ENCODE peak calls at places on chromosomes 11 and 22, in eight cellular contexts. One of them, this sample, is unnamed.

GRCh38 chr22:22203048-22203971 is 41.3 kb upstream of the VPREB1 start:
- DNase-seq in left colon: no peak
- DNase-seq in activated CD4-positive, CD25-positive, alpha-beta regulatory T cell: no peak
- DNase-seq in amygdala: no peak
- DNase-seq in EH: no peak
- DNase-seq in colonic mucosa: no peak
- DNase-seq in activated naive CD8-positive, alpha-beta T cell treated with anti-CD3 and anti-CD28 coated beads, Interleukin-2, amount 50 U/mL, for 24 hours: no peak
- DNase-seq in retinal pigment epithelial cell: no peak
- DNase-seq in this sample: no peak

GRCh38 chr22:47018010-47018910 is 255.8 kb downstream of the TBC1D22A start:
- DNase-seq in left colon: no peak
- DNase-seq in activated CD4-positive, CD25-positive, alpha-beta regulatory T cell: no peak
- DNase-seq in amygdala: no peak
- DNase-seq in EH: no peak
- DNase-seq in colonic mucosa: no peak
- DNase-seq in activated naive CD8-positive, alpha-beta T cell treated with anti-CD3 and anti-CD28 coated beads, Interleukin-2, amount 50 U/mL, for 24 hours: no peak
- DNase-seq in retinal pigment epithelial cell: no peak
- DNase-seq in this sample: peak

GRCh38 chr22:35376728-35377472 is 4.0 kb upstream of the HMOX1 start:
- DNase-seq in left colon: peak
- DNase-seq in activated CD4-positive, CD25-positive, alpha-beta regulatory T cell: no peak
- DNase-seq in amygdala: peak
- DNase-seq in EH: peak
- DNase-seq in colonic mucosa: peak
- DNase-seq in activated naive CD8-positive, alpha-beta T cell treated with anti-CD3 and anti-CD28 coated beads, Interleukin-2, amount 50 U/mL, for 24 hours: peak
- DNase-seq in retinal pigment epithelial cell: peak
- DNase-seq in this sample: peak

GRCh38 chr11:69242583-69242940 is 51.4 kb upstream of the MYEOV start:
- DNase-seq in left colon: peak
- DNase-seq in activated CD4-positive, CD25-positive, alpha-beta regulatory T cell: no peak
- DNase-seq in amygdala: no peak
- DNase-seq in EH: no peak
- DNase-seq in colonic mucosa: peak
- DNase-seq in activated naive CD8-positive, alpha-beta T cell treated with anti-CD3 and anti-CD28 coated beads, Interleukin-2, amount 50 U/mL, for 24 hours: no peak
- DNase-seq in retinal pigment epithelial cell: no peak
- DNase-seq in this sample: no peak

GRCh38 chr11:58650496-58650895 is 28.0 kb downstream of the CNTF start:
- DNase-seq in left colon: no peak
- DNase-seq in activated CD4-positive, CD25-positive, alpha-beta regulatory T cell: no peak
- DNase-seq in amygdala: no peak
- DNase-seq in EH: no peak
- DNase-seq in colonic mucosa: no peak
- DNase-seq in activated naive CD8-positive, alpha-beta T cell treated with anti-CD3 and anti-CD28 coated beads, Interleukin-2, amount 50 U/mL, for 24 hours: no peak
- DNase-seq in retinal pigment epithelial cell: no peak
- DNase-seq in this sample: no peak

GRCh38 chr11:104549019-104549418 is 349.2 kb downstream of the CASP12 start:
- DNase-seq in left colon: no peak
- DNase-seq in activated CD4-positive, CD25-positive, alpha-beta regulatory T cell: no peak
- DNase-seq in amygdala: no peak
- DNase-seq in EH: no peak
- DNase-seq in colonic mucosa: no peak
- DNase-seq in activated naive CD8-positive, alpha-beta T cell treated with anti-CD3 and anti-CD28 coated beads, Interleukin-2, amount 50 U/mL, for 24 hours: no peak
- DNase-seq in retinal pigment epithelial cell: no peak
- DNase-seq in this sample: no peak

GRCh38 chr22:37985050-37985585 is 763 bp upstream of the SOX10 start:
- DNase-seq in left colon: no peak
- DNase-seq in activated CD4-positive, CD25-positive, alpha-beta regulatory T cell: no peak
- DNase-seq in amygdala: no peak
- DNase-seq in EH: no peak
- DNase-seq in colonic mucosa: no peak
- DNase-seq in activated naive CD8-positive, alpha-beta T cell treated with anti-CD3 and anti-CD28 coated beads, Interleukin-2, amount 50 U/mL, for 24 hours: no peak
- DNase-seq in retinal pigment epithelial cell: no peak
- DNase-seq in this sample: no peak

GRCh38 chr11:27913650-27914049 is 194.3 kb downstream of the KIF18A start:
- DNase-seq in left colon: no peak
- DNase-seq in activated CD4-positive, CD25-positive, alpha-beta regulatory T cell: no peak
- DNase-seq in amygdala: no peak
- DNase-seq in EH: peak
- DNase-seq in colonic mucosa: no peak
- DNase-seq in activated naive CD8-positive, alpha-beta T cell treated with anti-CD3 and anti-CD28 coated beads, Interleukin-2, amount 50 U/mL, for 24 hours: no peak
- DNase-seq in retinal pigment epithelial cell: no peak
- DNase-seq in this sample: no peak

GRCh38 chr11:116357769-116358544 is 414.8 kb downstream of the BUD13 start:
- DNase-seq in left colon: no peak
- DNase-seq in activated CD4-positive, CD25-positive, alpha-beta regulatory T cell: no peak
- DNase-seq in amygdala: no peak
- DNase-seq in EH: no peak
- DNase-seq in colonic mucosa: peak
- DNase-seq in activated naive CD8-positive, alpha-beta T cell treated with anti-CD3 and anti-CD28 coated beads, Interleukin-2, amount 50 U/mL, for 24 hours: no peak
- DNase-seq in retinal pigment epithelial cell: no peak
- DNase-seq in this sample: peak

GRCh38 chr11:108732395-108732794 is 67.5 kb downstream of the DDX10 start:
- DNase-seq in left colon: no peak
- DNase-seq in activated CD4-positive, CD25-positive, alpha-beta regulatory T cell: no peak
- DNase-seq in amygdala: no peak
- DNase-seq in EH: no peak
- DNase-seq in colonic mucosa: no peak
- DNase-seq in activated naive CD8-positive, alpha-beta T cell treated with anti-CD3 and anti-CD28 coated beads, Interleukin-2, amount 50 U/mL, for 24 hours: no peak
- DNase-seq in retinal pigment epithelial cell: no peak
- DNase-seq in this sample: no peak

GRCh38 chr11:73270089-73270854 is 1.9 kb upstream of the P2RY6 start:
- DNase-seq in left colon: no peak
- DNase-seq in activated CD4-positive, CD25-positive, alpha-beta regulatory T cell: no peak
- DNase-seq in amygdala: no peak
- DNase-seq in EH: no peak
- DNase-seq in colonic mucosa: no peak
- DNase-seq in activated naive CD8-positive, alpha-beta T cell treated with anti-CD3 and anti-CD28 coated beads, Interleukin-2, amount 50 U/mL, for 24 hours: no peak
- DNase-seq in retinal pigment epithelial cell: no peak
- DNase-seq in this sample: no peak

GRCh38 chr11:46391578-46392420 is at the start of gene CHRM4:
- DNase-seq in left colon: no peak
- DNase-seq in activated CD4-positive, CD25-positive, alpha-beta regulatory T cell: no peak
- DNase-seq in amygdala: no peak
- DNase-seq in EH: peak
- DNase-seq in colonic mucosa: no peak
- DNase-seq in activated naive CD8-positive, alpha-beta T cell treated with anti-CD3 and anti-CD28 coated beads, Interleukin-2, amount 50 U/mL, for 24 hours: no peak
- DNase-seq in retinal pigment epithelial cell: no peak
- DNase-seq in this sample: peak

GRCh38 chr11:111344032-111344431 is 35.0 kb downstream of the POU2AF1 start:
- DNase-seq in left colon: peak
- DNase-seq in activated CD4-positive, CD25-positive, alpha-beta regulatory T cell: no peak
- DNase-seq in amygdala: no peak
- DNase-seq in EH: peak
- DNase-seq in colonic mucosa: no peak
- DNase-seq in activated naive CD8-positive, alpha-beta T cell treated with anti-CD3 and anti-CD28 coated beads, Interleukin-2, amount 50 U/mL, for 24 hours: no peak
- DNase-seq in retinal pigment epithelial cell: no peak
- DNase-seq in this sample: peak

GRCh38 chr11:35043933-35044332 is 95.0 kb upstream of the CD44 start:
- DNase-seq in left colon: no peak
- DNase-seq in activated CD4-positive, CD25-positive, alpha-beta regulatory T cell: no peak
- DNase-seq in amygdala: no peak
- DNase-seq in EH: no peak
- DNase-seq in colonic mucosa: no peak
- DNase-seq in activated naive CD8-positive, alpha-beta T cell treated with anti-CD3 and anti-CD28 coated beads, Interleukin-2, amount 50 U/mL, for 24 hours: no peak
- DNase-seq in retinal pigment epithelial cell: no peak
- DNase-seq in this sample: no peak

GRCh38 chr11:17229481-17230152 is 21.8 kb upstream of the PIK3C2A start:
- DNase-seq in left colon: no peak
- DNase-seq in activated CD4-positive, CD25-positive, alpha-beta regulatory T cell: no peak
- DNase-seq in amygdala: no peak
- DNase-seq in EH: no peak
- DNase-seq in colonic mucosa: no peak
- DNase-seq in activated naive CD8-positive, alpha-beta T cell treated with anti-CD3 and anti-CD28 coated beads, Interleukin-2, amount 50 U/mL, for 24 hours: no peak
- DNase-seq in retinal pigment epithelial cell: no peak
- DNase-seq in this sample: no peak

GRCh38 chr11:126304457-126305072 is 705 bp downstream of the DCPS start:
- DNase-seq in left colon: no peak
- DNase-seq in activated CD4-positive, CD25-positive, alpha-beta regulatory T cell: no peak
- DNase-seq in amygdala: no peak
- DNase-seq in EH: no peak
- DNase-seq in colonic mucosa: no peak
- DNase-seq in activated naive CD8-positive, alpha-beta T cell treated with anti-CD3 and anti-CD28 coated beads, Interleukin-2, amount 50 U/mL, for 24 hours: peak
- DNase-seq in retinal pigment epithelial cell: no peak
- DNase-seq in this sample: no peak

GRCh38 chr22:49863936-49864335 is 10.3 kb downstream of the ZBED4 start:
- DNase-seq in left colon: no peak
- DNase-seq in activated CD4-positive, CD25-positive, alpha-beta regulatory T cell: no peak
- DNase-seq in amygdala: no peak
- DNase-seq in EH: no peak
- DNase-seq in colonic mucosa: no peak
- DNase-seq in activated naive CD8-positive, alpha-beta T cell treated with anti-CD3 and anti-CD28 coated beads, Interleukin-2, amount 50 U/mL, for 24 hours: no peak
- DNase-seq in retinal pigment epithelial cell: no peak
- DNase-seq in this sample: peak

GRCh38 chr11:6693342-6694228 is 10.4 kb upstream of the MRPL17 start:
- DNase-seq in left colon: no peak
- DNase-seq in activated CD4-positive, CD25-positive, alpha-beta regulatory T cell: peak
- DNase-seq in amygdala: no peak
- DNase-seq in EH: peak
- DNase-seq in colonic mucosa: peak
- DNase-seq in activated naive CD8-positive, alpha-beta T cell treated with anti-CD3 and anti-CD28 coated beads, Interleukin-2, amount 50 U/mL, for 24 hours: peak
- DNase-seq in retinal pigment epithelial cell: peak
- DNase-seq in this sample: no peak

GRCh38 chr11:1542267-1542666 is 29.8 kb downstream of the DUSP8 start:
- DNase-seq in left colon: no peak
- DNase-seq in activated CD4-positive, CD25-positive, alpha-beta regulatory T cell: no peak
- DNase-seq in amygdala: no peak
- DNase-seq in EH: no peak
- DNase-seq in colonic mucosa: peak
- DNase-seq in activated naive CD8-positive, alpha-beta T cell treated with anti-CD3 and anti-CD28 coated beads, Interleukin-2, amount 50 U/mL, for 24 hours: no peak
- DNase-seq in retinal pigment epithelial cell: no peak
- DNase-seq in this sample: peak

GRCh38 chr11:5719703-5720495 is 16.3 kb upstream of the OR56B1 start:
- DNase-seq in left colon: no peak
- DNase-seq in activated CD4-positive, CD25-positive, alpha-beta regulatory T cell: no peak
- DNase-seq in amygdala: no peak
- DNase-seq in EH: peak
- DNase-seq in colonic mucosa: no peak
- DNase-seq in activated naive CD8-positive, alpha-beta T cell treated with anti-CD3 and anti-CD28 coated beads, Interleukin-2, amount 50 U/mL, for 24 hours: no peak
- DNase-seq in retinal pigment epithelial cell: no peak
- DNase-seq in this sample: no peak

GRCh38 chr11:18321991-18322711 is at the start of the genes GTF2H1 and HPS5:
- DNase-seq in left colon: peak
- DNase-seq in activated CD4-positive, CD25-positive, alpha-beta regulatory T cell: peak
- DNase-seq in amygdala: peak
- DNase-seq in EH: peak
- DNase-seq in colonic mucosa: peak
- DNase-seq in activated naive CD8-positive, alpha-beta T cell treated with anti-CD3 and anti-CD28 coated beads, Interleukin-2, amount 50 U/mL, for 24 hours: peak
- DNase-seq in retinal pigment epithelial cell: peak
- DNase-seq in this sample: peak

GRCh38 chr11:119091966-119092879 is 7.5 kb downstream of the HMBS start:
- DNase-seq in left colon: no peak
- DNase-seq in activated CD4-positive, CD25-positive, alpha-beta regulatory T cell: no peak
- DNase-seq in amygdala: no peak
- DNase-seq in EH: peak
- DNase-seq in colonic mucosa: no peak
- DNase-seq in activated naive CD8-positive, alpha-beta T cell treated with anti-CD3 and anti-CD28 coated beads, Interleukin-2, amount 50 U/mL, for 24 hours: no peak
- DNase-seq in retinal pigment epithelial cell: no peak
- DNase-seq in this sample: no peak

GRCh38 chr11:86816251-86816726 is 15.9 kb downstream of the PRSS23 start:
- DNase-seq in left colon: no peak
- DNase-seq in activated CD4-positive, CD25-positive, alpha-beta regulatory T cell: no peak
- DNase-seq in amygdala: no peak
- DNase-seq in EH: peak
- DNase-seq in colonic mucosa: no peak
- DNase-seq in activated naive CD8-positive, alpha-beta T cell treated with anti-CD3 and anti-CD28 coated beads, Interleukin-2, amount 50 U/mL, for 24 hours: no peak
- DNase-seq in retinal pigment epithelial cell: no peak
- DNase-seq in this sample: no peak

GRCh38 chr22:25698461-25698860 is 43.5 kb upstream of the MYO18B start:
- DNase-seq in left colon: no peak
- DNase-seq in activated CD4-positive, CD25-positive, alpha-beta regulatory T cell: no peak
- DNase-seq in amygdala: no peak
- DNase-seq in EH: no peak
- DNase-seq in colonic mucosa: no peak
- DNase-seq in activated naive CD8-positive, alpha-beta T cell treated with anti-CD3 and anti-CD28 coated beads, Interleukin-2, amount 50 U/mL, for 24 hours: no peak
- DNase-seq in retinal pigment epithelial cell: no peak
- DNase-seq in this sample: no peak

GRCh38 chr22:20829735-20830134 is 28.9 kb downstream of the PI4KA start:
- DNase-seq in left colon: no peak
- DNase-seq in activated CD4-positive, CD25-positive, alpha-beta regulatory T cell: no peak
- DNase-seq in amygdala: no peak
- DNase-seq in EH: no peak
- DNase-seq in colonic mucosa: no peak
- DNase-seq in activated naive CD8-positive, alpha-beta T cell treated with anti-CD3 and anti-CD28 coated beads, Interleukin-2, amount 50 U/mL, for 24 hours: no peak
- DNase-seq in retinal pigment epithelial cell: no peak
- DNase-seq in this sample: no peak

GRCh38 chr11:10436224-10436623 is 18.8 kb upstream of the AMPD3 start:
- DNase-seq in left colon: no peak
- DNase-seq in activated CD4-positive, CD25-positive, alpha-beta regulatory T cell: no peak
- DNase-seq in amygdala: no peak
- DNase-seq in EH: no peak
- DNase-seq in colonic mucosa: no peak
- DNase-seq in activated naive CD8-positive, alpha-beta T cell treated with anti-CD3 and anti-CD28 coated beads, Interleukin-2, amount 50 U/mL, for 24 hours: no peak
- DNase-seq in retinal pigment epithelial cell: no peak
- DNase-seq in this sample: no peak

GRCh38 chr22:40553014-40553579 is 83.4 kb downstream of the MRTFA start:
- DNase-seq in left colon: no peak
- DNase-seq in activated CD4-positive, CD25-positive, alpha-beta regulatory T cell: no peak
- DNase-seq in amygdala: no peak
- DNase-seq in EH: no peak
- DNase-seq in colonic mucosa: no peak
- DNase-seq in activated naive CD8-positive, alpha-beta T cell treated with anti-CD3 and anti-CD28 coated beads, Interleukin-2, amount 50 U/mL, for 24 hours: no peak
- DNase-seq in retinal pigment epithelial cell: no peak
- DNase-seq in this sample: no peak

GRCh38 chr11:132909016-132909606 is 623.2 kb downstream of the OPCML start:
- DNase-seq in left colon: no peak
- DNase-seq in activated CD4-positive, CD25-positive, alpha-beta regulatory T cell: no peak
- DNase-seq in amygdala: no peak
- DNase-seq in EH: no peak
- DNase-seq in colonic mucosa: no peak
- DNase-seq in activated naive CD8-positive, alpha-beta T cell treated with anti-CD3 and anti-CD28 coated beads, Interleukin-2, amount 50 U/mL, for 24 hours: no peak
- DNase-seq in retinal pigment epithelial cell: no peak
- DNase-seq in this sample: no peak

GRCh38 chr22:20571531-20572007 is 64.2 kb downstream of the MED15 start:
- DNase-seq in left colon: peak
- DNase-seq in activated CD4-positive, CD25-positive, alpha-beta regulatory T cell: peak
- DNase-seq in amygdala: no peak
- DNase-seq in EH: peak
- DNase-seq in colonic mucosa: peak
- DNase-seq in activated naive CD8-positive, alpha-beta T cell treated with anti-CD3 and anti-CD28 coated beads, Interleukin-2, amount 50 U/mL, for 24 hours: peak
- DNase-seq in retinal pigment epithelial cell: no peak
- DNase-seq in this sample: peak

GRCh38 chr11:34208266-34209135 is 103.1 kb downstream of the NAT10 start:
- DNase-seq in left colon: no peak
- DNase-seq in activated CD4-positive, CD25-positive, alpha-beta regulatory T cell: no peak
- DNase-seq in amygdala: no peak
- DNase-seq in EH: no peak
- DNase-seq in colonic mucosa: no peak
- DNase-seq in activated naive CD8-positive, alpha-beta T cell treated with anti-CD3 and anti-CD28 coated beads, Interleukin-2, amount 50 U/mL, for 24 hours: peak
- DNase-seq in retinal pigment epithelial cell: no peak
- DNase-seq in this sample: no peak